ENCODE peak calls at places on chromosomes 2 and 18, in four cellular contexts. E, N, S and T are unnamed samples.

GRCh38 chr18:12652861-12653401 is 5.0 kb downstream of the SPIRE1 start:
- DNase-seq in E (peak), S (no peak), N (peak), T (no peak)

GRCh38 chr2:221460136-221460535 is 112.0 kb downstream of the EPHA4 start:
- DNase-seq in N (no peak), E (no peak), S (no peak), T (no peak)

GRCh38 chr2:65326276-65326675 is 98.6 kb downstream of the ACTR2 start:
- DNase-seq in E (no peak), N (no peak), S (no peak), T (no peak)

GRCh38 chr2:180364719-180365118 is 357.6 kb upstream of the CWC22 start:
- DNase-seq in N (no peak), S (no peak), E (no peak), T (no peak)

GRCh38 chr18:10194592-10194991 is 259.8 kb upstream of the APCDD1 start:
- DNase-seq in S (no peak), N (no peak), E (no peak), T (no peak)

GRCh38 chr18:7338846-7339245 is 108.0 kb downstream of the LRRC30 start:
- DNase-seq in E (no peak), N (no peak), S (no peak), T (no peak)

GRCh38 chr18:75161629-75162028 is 47.3 kb downstream of the PTGR3 start:
- DNase-seq in N (no peak), S (no peak), E (peak), T (no peak)

GRCh38 chr2:108449410-108450200 is 599 bp downstream of the GCC2 start:
- DNase-seq in S (no peak), E (peak), N (peak), T (no peak)

GRCh38 chr2:231497651-231498050 is 32.6 kb downstream of the NMUR1 start:
- DNase-seq in E (no peak), N (no peak), S (no peak), T (no peak)

GRCh38 chr2:102261467-102261866 is 49.9 kb upstream of the IL1RL1 start:
- DNase-seq in S (no peak), N (no peak), E (no peak), T (no peak)

GRCh38 chr2:47771211-47771610 is 11.7 kb upstream of the MSH6 start:
- DNase-seq in N (no peak), S (no peak), E (peak), T (no peak)

GRCh38 chr2:17373736-17374135 is 144.5 kb downstream of the RAD51AP2 start:
- DNase-seq in E (no peak), N (no peak), S (no peak), T (no peak)

GRCh38 chr2:216849987-216850386 is 9.9 kb downstream of the TNP1 start:
- DNase-seq in N (no peak), E (peak), S (no peak), T (no peak)

GRCh38 chr18:47150029-47150823 is at the start of gene HDHD2:
- DNase-seq in S (no peak), N (peak), E (peak), T (peak)

GRCh38 chr18:69885381-69885780 is 62.3 kb downstream of the CD226 start:
- DNase-seq in S (no peak), E (no peak), N (no peak), T (no peak)

GRCh38 chr2:230614913-230615332 is 97.7 kb upstream of the CAB39 start:
- DNase-seq in E (peak), S (peak), N (no peak), T (no peak)

GRCh38 chr2:218513676-218514075 is 54.5 kb downstream of the USP37 start:
- DNase-seq in N (no peak), S (no peak), E (no peak), T (no peak)

GRCh38 chr2:224861266-224861665 is 145.1 kb upstream of the CCDC195 start:
- DNase-seq in E (no peak), N (no peak), S (no peak), T (no peak)

GRCh38 chr2:68742638-68743037 is 8.0 kb downstream of the ARHGAP25 start:
- DNase-seq in S (no peak), N (no peak), E (no peak), T (no peak)

GRCh38 chr2:53028259-53028658 is 739.3 kb upstream of the CHAC2 start:
- DNase-seq in E (no peak), N (no peak), S (no peak), T (no peak)

GRCh38 chr18:61333271-61333745 is at the start of gene CDH20:
- DNase-seq in E (no peak), N (no peak), S (no peak), T (peak)

GRCh38 chr2:30629866-30630265 is 177.4 kb downstream of the CAPN13 start:
- DNase-seq in S (no peak), E (no peak), N (no peak), T (no peak)

GRCh38 chr2:10932345-10933151 is 20.8 kb downstream of the KCNF1 start:
- DNase-seq in S (no peak), E (no peak), N (peak), T (no peak)

GRCh38 chr2:37585295-37585908 is 86.0 kb downstream of the CDC42EP3 start:
- DNase-seq in N (no peak), E (no peak), S (no peak), T (no peak)

GRCh38 chr18:23784811-23785245 is 95.6 kb downstream of the LAMA3 start:
- DNase-seq in S (no peak), E (no peak), N (no peak), T (no peak)

GRCh38 chr2:28471214-28471613 is 24.6 kb upstream of the PLB1 start:
- DNase-seq in S (no peak), N (no peak), E (peak), T (no peak)

GRCh38 chr18:48023334-48024008 is 93.0 kb upstream of the SMAD2 start:
- DNase-seq in E (peak), S (no peak), N (peak), T (peak)

GRCh38 chr18:32081881-32082280 is 9.8 kb upstream of the RNF138 start:
- DNase-seq in N (no peak), E (no peak), S (no peak), T (no peak)

DNA sequence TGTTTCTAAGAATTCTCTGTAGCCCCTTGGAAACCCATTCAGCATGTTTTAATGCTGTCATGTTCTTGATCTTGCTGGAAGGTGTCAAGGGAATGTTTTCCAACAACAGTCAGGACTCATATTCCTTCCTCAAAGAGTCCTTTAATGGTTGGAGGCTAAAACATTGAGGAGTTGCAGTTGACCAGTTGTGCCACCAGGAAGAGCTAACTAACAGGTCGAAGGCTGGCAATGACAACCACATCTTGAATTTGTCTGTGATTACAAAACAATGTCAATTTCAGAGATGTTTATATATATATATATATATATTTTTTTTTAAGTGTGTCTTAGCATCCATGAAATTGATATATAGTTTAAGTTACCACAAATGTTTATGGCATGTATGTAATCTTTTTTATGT is 151.5 kb downstream of the INO80D start:
- DNase-seq in N (no peak), E (no peak), S (no peak), T (no peak)
- TF ChIP-seq USF1 in N (no peak), E (no peak), S (no peak), T (no peak)

DNA sequence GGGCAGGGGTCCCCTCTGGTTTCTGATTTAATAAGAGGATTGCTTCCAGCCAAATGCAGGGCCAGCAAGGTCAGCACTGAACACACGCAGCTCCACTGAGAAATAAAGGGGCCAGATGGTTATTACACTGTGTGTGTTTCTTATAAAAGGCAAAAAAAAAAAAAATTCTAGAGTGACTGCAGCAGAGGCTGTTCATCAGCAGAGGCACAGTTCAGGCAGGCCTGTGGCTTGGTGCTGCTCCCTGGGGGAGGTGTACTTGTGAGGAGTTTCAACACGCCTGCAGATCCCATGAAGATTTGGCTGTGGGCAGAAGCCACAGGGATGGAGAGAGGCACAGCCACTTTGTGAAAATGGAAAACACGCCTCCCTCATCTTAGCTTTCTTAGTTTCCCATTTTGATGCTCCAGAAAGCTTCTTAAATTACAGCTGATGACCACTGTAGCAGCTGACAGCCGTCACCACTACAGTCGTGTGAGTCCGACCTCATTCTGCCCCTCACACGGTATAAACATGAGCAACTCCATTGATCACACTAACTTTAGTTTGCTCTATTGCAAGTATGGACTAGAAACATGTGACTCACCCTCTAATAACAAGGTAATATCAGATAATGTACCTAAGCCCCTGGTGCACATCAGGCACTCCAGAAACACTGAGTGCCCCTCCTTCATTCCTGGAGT is 726.5 kb upstream of the RAB6C start:
- DNase-seq in N (peak), S (no peak), E (no peak), T (no peak)
- TF ChIP-seq USF1 in N (no peak), S (no peak), E (no peak), T (no peak)

DNA sequence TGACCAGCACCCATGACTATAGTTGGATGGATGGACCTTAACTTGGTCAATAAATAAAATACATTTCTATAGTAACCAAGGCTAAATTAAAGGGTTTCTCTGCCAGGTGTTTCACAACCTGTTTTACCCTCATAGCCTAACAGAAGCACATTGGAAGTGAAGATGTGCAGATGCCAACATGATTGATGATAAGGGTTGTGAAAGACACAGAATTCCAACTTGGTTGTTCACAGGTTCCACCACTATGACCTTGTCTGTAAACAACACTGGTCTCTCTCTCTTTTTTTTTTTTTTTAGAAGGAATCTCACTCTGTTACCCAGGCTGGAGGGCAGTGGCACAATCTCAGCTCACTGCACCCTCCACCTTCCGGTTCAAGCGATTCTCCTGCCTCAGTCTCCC is 37.5 kb upstream of the PTH2R start:
- DNase-seq in E (no peak), N (no peak), S (no peak), T (no peak)
- TF ChIP-seq USF1 in E (no peak), N (no peak), S (no peak), T (no peak)

GRCh38 chr18:58268849-58269248 is 224.8 kb downstream of the NEDD4L start:
- DNase-seq in S (no peak), E (peak), N (no peak), T (no peak)
- TF ChIP-seq USF1 in S (no peak), E (no peak), N (no peak), T (no peak)

GRCh38 chr2:124081154-124081771 is 56.2 kb downstream of the CNTNAP5 start:
- DNase-seq in N (no peak), E (no peak), S (no peak), T (no peak)
- TF ChIP-seq USF1 in N (no peak), E (no peak), S (no peak), T (no peak)

GRCh38 chr2:240793313-240794177 is 26.5 kb downstream of the KIF1A start:
- DNase-seq in N (no peak), E (no peak), S (no peak), T (no peak)
- TF ChIP-seq USF1 in N (no peak), E (no peak), S (no peak), T (no peak)

GRCh38 chr2:239164281-239164871 is 236.4 kb downstream of the HDAC4 start:
- DNase-seq in S (no peak), E (no peak), N (no peak), T (no peak)

GRCh38 chr2:239162141-239162821 is 238.5 kb downstream of the HDAC4 start:
- DNase-seq in N (no peak), E (no peak), S (no peak), T (no peak)

GRCh38 chr2:239165206-239165831 is 235.5 kb downstream of the HDAC4 start:
- DNase-seq in E (no peak), N (no peak), S (no peak), T (peak)

GRCh38 chr2:239161711-239162140 is 239.1 kb downstream of the HDAC4 start:
- DNase-seq in S (no peak), N (no peak), E (no peak), T (no peak)

GRCh38 chr2:239163306-239164070 is 237.3 kb downstream of the HDAC4 start:
- DNase-seq in E (no peak), S (no peak), N (no peak), T (peak)
- TF ChIP-seq USF1 in E (no peak), S (no peak), N (no peak), T (no peak)

DNA sequence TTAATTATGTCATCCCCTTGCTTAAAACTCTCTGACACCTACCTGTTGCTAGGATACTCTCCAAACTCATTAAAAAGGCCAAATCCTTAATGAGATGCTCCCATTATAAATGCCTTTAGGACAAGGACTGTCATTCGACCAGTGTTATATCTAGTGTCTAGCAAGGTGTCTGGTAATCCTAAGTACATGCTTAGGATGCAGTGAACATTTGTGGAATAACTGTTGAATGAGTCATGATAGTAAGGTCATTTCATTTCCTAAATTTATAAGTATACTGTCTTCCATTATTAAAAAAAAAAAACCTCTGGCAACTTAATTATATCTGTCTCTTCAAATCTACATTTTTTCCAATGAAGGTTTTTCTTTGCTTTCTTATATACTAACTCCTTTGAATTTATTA is 588.9 kb upstream of the NRXN1 start:
- DNase-seq in E (no peak), S (no peak), N (no peak), T (no peak)
- TF ChIP-seq USF1 in E (no peak), S (no peak), N (no peak), T (no peak)

GRCh38 chr2:162795312-162795711 is 43.3 kb downstream of the KCNH7 start:
- DNase-seq in S (no peak), E (no peak), N (no peak), T (peak)
- TF ChIP-seq USF1 in S (no peak), E (no peak), N (no peak), T (no peak)